ENCODE peak calls at places on chromosomes 1 and 21, in eight cellular contexts. O is upper lobe of right lung; K is effector memory CD4-positive, alpha-beta T cell; N is left ventricle myocardium inferior; I is mucosa of descending colon; E is colonic mucosa; Z is GM23248; S is OCI-LY7. Q is an unnamed sample.

GRCh38 chr1:55234016-55234415 is 18.9 kb upstream of the USP24 start:
- DNase-seq in Z (peak; percentile 88), K (no peak), O (no peak), E (no peak), I (no peak), N (no peak), S (no peak), Q (no peak)

GRCh38 chr1:171655215-171656116 is 3.0 kb upstream of the MYOC start:
- DNase-seq in O (no peak), N (peak; percentile 88), E (peak; percentile 70), Z (peak; percentile 77), I (peak; percentile 63), K (peak; percentile 47), S (peak; percentile 48), Q (peak; percentile 77)

GRCh38 chr1:6198646-6199297 is 623 bp downstream of the RPL22 start:
- DNase-seq in O (no peak), I (no peak), E (peak; percentile 37), Z (peak; percentile 64), S (peak; percentile 41), K (no peak), N (no peak), Q (no peak)

GRCh38 chr1:69915347-69915746 is 290.0 kb downstream of the LRRC40 start:
- DNase-seq in S (no peak), I (no peak), K (no peak), E (no peak), N (no peak), O (no peak), Z (peak; percentile 48), Q (no peak)

GRCh38 chr1:109997204-109997866 is 12.8 kb downstream of the AHCYL1 start:
- DNase-seq in K (no peak), Z (no peak), O (no peak), I (no peak), E (no peak), N (no peak), S (no peak), Q (no peak)

GRCh38 chr1:152656459-152656858 is 6.7 kb upstream of the LCE2D start:
- DNase-seq in N (no peak), E (no peak), S (no peak), O (no peak), I (no peak), Z (no peak), K (no peak), Q (no peak)

GRCh38 chr21:16071082-16071481 is 341.3 kb downstream of the USP25 start:
- DNase-seq in I (peak; percentile 12), S (no peak), E (no peak), O (no peak), Z (peak; percentile 78), N (no peak), K (no peak), Q (no peak)

GRCh38 chr1:3471356-3472087 is 17.1 kb downstream of the ARHGEF16 start:
- DNase-seq in Z (peak; percentile 51), E (no peak), N (peak; percentile 62), I (no peak), K (no peak), O (no peak), S (no peak), Q (no peak)

GRCh38 chr1:2946291-2946690 is 75.0 kb upstream of the ACTRT2 start:
- DNase-seq in I (peak; percentile 25), N (no peak), Z (no peak), K (no peak), O (no peak), E (no peak), S (no peak), Q (peak; percentile 27)

GRCh38 chr1:35825255-35825654 is 17.4 kb downstream of the AGO4 start:
- DNase-seq in E (no peak), N (no peak), Z (peak; percentile 7), K (no peak), I (no peak), S (no peak), O (no peak), Q (no peak)

GRCh38 chr1:10901091-10901893 is 104.8 kb upstream of the CASZ1 start:
- DNase-seq in O (peak; percentile 81), S (no peak), I (no peak), K (no peak), Z (peak; percentile 70), E (peak; percentile 34), N (no peak), Q (no peak)

GRCh38 chr21:34844033-34844923 is 175.5 kb downstream of the CLIC6 start:
- DNase-seq in Z (peak; percentile 58), N (peak; percentile 48), E (no peak), I (no peak), O (no peak), K (no peak), S (no peak), Q (no peak)

GRCh38 chr1:195335541-195335940 is 1272.7 kb downstream of the KCNT2 start:
- DNase-seq in N (no peak), I (no peak), E (no peak), Z (peak; percentile 59), O (no peak), S (no peak), K (no peak), Q (no peak)

GRCh38 chr1:12409676-12410075 is 179.8 kb downstream of the VPS13D start:
- DNase-seq in S (no peak), O (no peak), E (peak; percentile 83), Z (no peak), K (no peak), I (no peak), N (no peak), Q (no peak)

GRCh38 chr1:59846895-59847282 is 32.1 kb downstream of the HOOK1 start:
- DNase-seq in Z (no peak), O (no peak), N (no peak), K (no peak), S (no peak), I (no peak), E (no peak), Q (no peak)

GRCh38 chr21:44658913-44659595 is 1.3 kb downstream of the KRTAP12-3 start:
- DNase-seq in N (no peak), K (no peak), E (no peak), O (no peak), Z (no peak), S (no peak), I (no peak), Q (no peak)

GRCh38 chr21:31410763-31411278 is 66.8 kb upstream of the TIAM1 start:
- DNase-seq in Z (no peak), I (no peak), K (no peak), S (peak; percentile 38), E (no peak), O (no peak), N (no peak), Q (no peak)

GRCh38 chr1:60621524-60621923 is 460.8 kb upstream of the NFIA start:
- DNase-seq in I (no peak), K (no peak), S (no peak), Z (no peak), O (no peak), N (no peak), E (no peak), Q (no peak)

GRCh38 chr21:42375141-42375905 is 9.0 kb upstream of the TFF1 start:
- DNase-seq in K (no peak), E (peak; percentile 85), I (peak; percentile 79), S (no peak), Z (no peak), N (no peak), O (no peak), Q (peak; percentile 82)

GRCh38 chr21:42375966-42376337 is 9.6 kb upstream of the TFF1 start:
- DNase-seq in O (no peak), E (no peak), Z (no peak), K (no peak), I (no peak), N (no peak), S (no peak), Q (no peak)

GRCh38 chr21:42374457-42374856 is 8.1 kb upstream of the TFF1 start:
- DNase-seq in O (no peak), Z (no peak), E (no peak), K (no peak), I (peak; percentile 8), N (no peak), S (no peak), Q (no peak)

GRCh38 chr21:42373181-42373907 is 7.0 kb upstream of the TFF1 start:
- DNase-seq in E (no peak), S (no peak), N (no peak), I (peak; percentile 33), K (no peak), Z (no peak), O (no peak), Q (peak; percentile 34)

GRCh38 chr21:42373908-42374455 is 7.6 kb upstream of the TFF1 start:
- DNase-seq in E (no peak), Z (no peak), K (no peak), N (no peak), I (peak; percentile 40), O (no peak), S (no peak), Q (peak; percentile 43)
- H3K4me1 ChIP-seq in E (no peaks in the 10 kb centered on the region), Z (no peaks in the 10 kb centered on the region), K (no peaks in the 10 kb centered on the region), N (no peaks in the 10 kb centered on the region), I (peaks cover 4% of the 10 kb centered on the region), O (no peaks in the 10 kb centered on the region), S (no peaks in the 10 kb centered on the region), Q (peaks cover 8% of the 10 kb centered on the region)

GRCh38 chr1:85992756-85993155 is 163.8 kb downstream of the COL24A1 start:
- DNase-seq in S (peak; percentile 22), E (no peak), K (no peak), N (no peak), I (no peak), O (no peak), Z (peak; percentile 62), Q (no peak)
- H3K4me1 ChIP-seq in S (peaks cover 60% of the 10 kb centered on the region), E (no peaks in the 10 kb centered on the region), K (no peaks in the 10 kb centered on the region), N (no peaks in the 10 kb centered on the region), I (no peaks in the 10 kb centered on the region), O (no peaks in the 10 kb centered on the region), Z (peaks cover 11% of the 10 kb centered on the region), Q (no peaks in the 10 kb centered on the region)

DNA sequence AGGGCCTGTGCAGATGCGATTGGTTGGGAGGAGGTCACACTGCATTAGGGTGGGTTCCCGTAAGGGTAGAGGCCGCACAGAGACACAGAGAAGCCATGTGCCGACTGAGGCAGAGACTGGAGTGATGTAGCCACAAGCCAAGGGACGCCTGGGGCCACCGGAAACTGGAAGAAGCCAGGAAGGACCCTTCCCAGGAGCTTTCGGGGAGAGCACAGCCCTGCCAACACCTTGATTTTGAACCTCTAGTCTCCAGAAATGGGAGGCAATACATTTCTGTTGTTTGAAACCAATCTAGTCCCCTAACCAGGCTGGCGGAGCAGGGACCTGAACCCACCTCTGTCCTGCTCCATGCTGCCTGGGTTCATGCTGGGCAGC is 10.8 kb downstream of the UBASH3A start:
- DNase-seq in Z (no peak), E (no peak), K (no peak), O (peak; percentile 51), S (no peak), N (no peak), I (no peak), Q (no peak)
- H3K4me1 ChIP-seq in Z (no peaks in the 10 kb centered on the region), E (no peaks in the 10 kb centered on the region), K (peaks cover 62% of the 10 kb centered on the region), O (no peaks in the 10 kb centered on the region), S (no peaks in the 10 kb centered on the region), N (no peaks in the 10 kb centered on the region), I (no peaks in the 10 kb centered on the region), Q (no peaks in the 10 kb centered on the region)

DNA sequence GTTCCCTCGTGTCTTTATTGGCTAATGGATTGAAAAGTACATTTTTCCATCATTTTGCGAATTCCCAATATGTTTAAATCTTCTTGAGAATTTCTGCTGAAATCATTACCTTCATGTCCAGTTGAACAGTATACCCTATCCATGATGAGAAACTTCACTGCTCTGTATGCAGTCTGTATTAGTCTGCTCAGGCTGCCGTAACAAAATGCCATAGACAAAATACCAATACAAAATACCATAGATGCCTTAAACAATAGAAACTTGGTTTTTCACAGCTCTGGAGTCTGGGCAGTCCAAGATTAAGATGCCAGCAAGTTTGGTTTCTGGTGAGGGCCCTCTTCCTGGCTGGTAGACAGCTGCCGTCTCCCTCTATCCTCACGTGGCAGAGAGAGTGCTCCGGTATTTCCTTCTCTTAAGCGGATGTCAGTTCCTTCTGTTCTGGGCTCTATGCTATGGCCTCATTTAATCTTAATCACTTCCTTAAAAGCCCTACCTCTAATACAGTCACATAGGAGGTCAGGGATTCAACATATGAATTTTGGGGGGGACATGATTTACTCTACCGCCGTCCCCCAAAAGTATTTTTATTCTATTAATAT is 27.0 kb downstream of the CXADR start:
- DNase-seq in K (no peak), N (no peak), I (no peak), O (no peak), Z (no peak), E (no peak), S (no peak), Q (no peak)
- H3K4me1 ChIP-seq in K (no peaks in the 10 kb centered on the region), N (peaks cover 50% of the 10 kb centered on the region), I (peaks cover 13% of the 10 kb centered on the region), O (peaks cover 16% of the 10 kb centered on the region), Z (no peaks in the 10 kb centered on the region), E (no peaks in the 10 kb centered on the region), S (peaks cover 16% of the 10 kb centered on the region), Q (no peaks in the 10 kb centered on the region)